ENCODE peak calls at places on chromosomes 11 and 22, in six cellular contexts. S is tibial artery, I is A549, H is ovary, A is HFF-Myc, R is BJ. K is an unnamed sample.

GRCh38 chr11:74278721-74279148 is 32.7 kb downstream of the P4HA3 start:
- DNase-seq in A (peak; percentile 93), I (peak; percentile 97), S (peak; percentile 84), H (peak; percentile 62), R (peak; percentile 96), K (peak; percentile 98)

GRCh38 chr22:40428796-40429195 is 58.4 kb downstream of the SGSM3 start:
- DNase-seq in I (no peak), H (no peak), A (no peak), R (no peak), S (peak; percentile 11), K (no peak)

GRCh38 chr11:26931248-26931631 is 62.7 kb upstream of the FIBIN start:
- DNase-seq in R (peak; percentile 70), I (no peak), S (no peak), H (no peak), A (no peak), K (peak; percentile 86)

GRCh38 chr11:35029979-35030378 is 109.0 kb upstream of the CD44 start:
- DNase-seq in R (no peak), S (no peak), H (no peak), I (peak; percentile 65), A (peak; percentile 72), K (peak; percentile 86)

GRCh38 chr11:47124675-47125074 is 52.0 kb downstream of the ARFGAP2 start:
- DNase-seq in S (no peak), H (no peak), R (no peak), I (no peak), A (no peak), K (no peak)

GRCh38 chr11:10606536-10607208 is 38.2 kb upstream of the LYVE1 start:
- DNase-seq in H (no peak), A (no peak), R (no peak), S (no peak), I (no peak), K (peak; percentile 70)

GRCh38 chr11:7688238-7688826 is 15.0 kb upstream of the CYB5R2 start:
- DNase-seq in S (no peak), A (no peak), R (no peak), H (no peak), I (peak; percentile 44), K (peak; percentile 48)

GRCh38 chr22:36424901-36425579 is 37.3 kb upstream of the MYH9 start:
- DNase-seq in A (no peak), H (no peak), R (no peak), S (no peak), I (no peak), K (no peak)

GRCh38 chr11:73949912-73950311 is 914 bp upstream of the DNAJB13 start:
- DNase-seq in S (no peak), I (no peak), H (no peak), R (no peak), A (no peak), K (no peak)

GRCh38 chr22:17368144-17368726 is 1.0 kb upstream of the CECR2 start:
- DNase-seq in A (no peak), I (no peak), R (no peak), H (no peak), S (no peak), K (no peak)

GRCh38 chr22:38948181-38948940 is 9.0 kb upstream of the APOBEC3A start:
- DNase-seq in A (no peak), I (no peak), H (no peak), R (no peak), S (peak; percentile 35), K (no peak)

GRCh38 chr11:70247710-70248072 is 22.8 kb upstream of the PPFIA1 start:
- DNase-seq in H (no peak), S (no peak), I (no peak), R (no peak), A (no peak), K (no peak)

GRCh38 chr22:39598017-39598965 is 27.7 kb downstream of the CACNA1I start:
- DNase-seq in I (peak; percentile 40), S (no peak), R (no peak), A (no peak), H (no peak), K (no peak)

GRCh38 chr11:17063171-17064002 is 14.1 kb downstream of the RPS13 start:
- DNase-seq in A (no peak), S (no peak), I (peak; percentile 57), R (no peak), H (peak; percentile 68), K (peak; percentile 48)

GRCh38 chr11:77557553-77557952 is 32.2 kb upstream of the AQP11 start:
- DNase-seq in R (no peak), I (peak; percentile 61), H (no peak), A (no peak), S (no peak), K (peak; percentile 16)
- TF ChIP-seq CTCF in R (no peak), I (peak; percentile 48), H (no peak), A (peak; percentile 30), S (no peak), K (peak; percentile 16)

GRCh38 chr22:42299586-42300285 is 29.3 kb upstream of the TCF20 start:
- DNase-seq in I (no peak), S (no peak), H (no peak), R (no peak), A (no peak), K (no peak)
- H3K4me3 ChIP-seq in I (no peak overlapping the region), S (no peak overlapping the region), H (no peak overlapping the region), R (no peak overlapping the region), A (no peak overlapping the region), K (no peak overlapping the region)

DNA sequence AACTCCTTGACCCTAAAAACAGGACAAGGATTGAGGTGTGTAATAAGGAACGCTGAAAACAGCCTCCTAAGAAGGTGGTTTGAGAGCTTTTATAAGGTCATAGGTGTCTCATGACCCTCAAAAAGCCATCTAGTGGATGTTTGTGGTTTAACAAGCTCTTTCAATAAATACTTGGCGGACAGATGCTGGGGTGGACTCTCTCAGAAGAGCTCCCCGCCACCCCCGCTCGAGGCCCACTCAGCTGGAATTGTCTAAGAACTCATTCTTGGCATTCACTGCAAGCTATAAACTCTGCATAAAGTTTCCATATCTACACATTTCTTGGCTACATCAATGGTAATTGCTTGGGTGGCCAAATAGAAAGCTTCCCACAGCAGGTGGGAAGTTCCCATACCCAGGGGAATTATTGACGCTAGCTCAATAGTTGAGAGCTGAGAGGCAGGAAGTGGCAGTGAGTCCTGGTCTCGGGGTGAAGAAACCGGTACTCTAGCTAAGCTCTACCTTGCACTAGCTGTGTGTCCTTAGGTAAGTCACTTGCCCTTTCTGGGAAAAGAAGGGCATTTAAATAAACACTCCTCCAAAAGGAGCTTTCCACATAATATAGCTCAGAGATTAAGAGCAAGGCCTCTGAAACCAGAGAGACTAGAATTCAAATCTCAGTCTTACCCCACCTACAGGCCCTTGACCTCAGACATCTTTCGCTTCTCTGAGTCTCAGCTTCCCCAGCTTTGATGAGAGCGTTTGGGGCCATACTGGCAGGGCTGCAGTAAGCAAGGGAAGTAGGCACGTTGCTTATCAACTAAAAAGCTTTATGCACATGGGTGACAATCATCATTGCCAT is 6.4 kb downstream of the MS4A15 start:
- DNase-seq in H (no peak), R (no peak), I (peak; percentile 36), A (no peak), S (peak; percentile 11), K (no peak)
- TF ChIP-seq CTCF in H (no peak), R (peak; percentile 14), I (peak; percentile 33), A (peak; percentile 14), S (no peak), K (peak; percentile 32)

DNA sequence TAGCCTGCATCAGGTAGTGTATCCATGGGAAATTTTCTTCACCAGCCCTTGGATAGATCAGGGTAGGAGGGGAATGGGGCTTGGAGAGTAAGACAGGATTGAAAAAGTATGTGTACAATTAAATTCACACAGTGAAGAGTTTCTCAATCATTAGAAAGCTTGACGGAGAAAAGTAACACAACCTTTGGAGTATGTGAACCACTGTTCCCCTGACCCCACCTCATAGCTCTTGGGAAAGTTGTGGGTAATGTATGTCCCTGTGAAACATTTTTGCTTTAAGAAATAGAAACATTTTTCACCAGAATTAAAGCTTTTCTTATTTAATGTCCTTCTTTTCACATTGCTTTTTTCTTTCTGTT is 297 bp upstream of the CASP1 start:
- DNase-seq in S (no peak), R (no peak), A (no peak), H (no peak), I (no peak), K (no peak)
- H3K4me3 ChIP-seq in S (peak overlapping the region; percentile 29), R (no peak overlapping the region), A (peak overlapping the region; percentile 31), H (peak overlapping the region; percentile 30), I (no peak overlapping the region), K (peak overlapping the region; percentile 60)

K was measured in fibroblast of villous mesenchyme.